ENCODE peak calls at places on chromosomes 1 and 21, in four cellular contexts. One of them, this sample, is unnamed.

GRCh38 chr1:26530898-26531598 is 1.5 kb downstream of the RPS6KA1 start:
- DNase-seq in K562: peak; percentile 83
- DNase-seq in GM12878: no peak
- DNase-seq in HepG2: peak; percentile 87
- DNase-seq in this sample: peak; percentile 62

GRCh38 chr1:78277253-78277652 is 213.5 kb upstream of the PTGFR start:
- DNase-seq in GM12878: no peak
- DNase-seq in K562: no peak
- DNase-seq in HepG2: no peak
- DNase-seq in this sample: no peak

GRCh38 chr1:225750420-225750819 is 27.2 kb upstream of the SRP9 start:
- DNase-seq in K562: no peak
- DNase-seq in GM12878: no peak
- DNase-seq in HepG2: no peak
- DNase-seq in this sample: no peak

GRCh38 chr21:30924171-30924680 is 42.8 kb upstream of the KRTAP11-1 start:
- DNase-seq in K562: no peak
- DNase-seq in HepG2: no peak
- DNase-seq in GM12878: no peak
- DNase-seq in this sample: no peak

GRCh38 chr1:15075812-15076211 is 77.7 kb upstream of the TMEM51 start:
- DNase-seq in HepG2: no peak
- DNase-seq in GM12878: no peak
- DNase-seq in K562: no peak
- DNase-seq in this sample: no peak

GRCh38 chr1:243421784-243422183 is 165.9 kb downstream of the SDCCAG8 start:
- DNase-seq in GM12878: no peak
- DNase-seq in K562: no peak
- DNase-seq in HepG2: no peak
- DNase-seq in this sample: peak; percentile 49

GRCh38 chr1:46246548-46247432 is 773 bp upstream of the RAD54L start:
- DNase-seq in HepG2: no peak
- DNase-seq in GM12878: no peak
- DNase-seq in K562: peak; percentile 69
- DNase-seq in this sample: peak; percentile 46

GRCh38 chr1:34800214-34800613 is 7.4 kb downstream of the GJA4 start:
- DNase-seq in K562: no peak
- DNase-seq in HepG2: no peak
- DNase-seq in GM12878: peak; percentile 27
- DNase-seq in this sample: no peak

GRCh38 chr1:163071381-163072255 is 2.5 kb downstream of the RGS4 start:
- DNase-seq in K562: peak; percentile 61
- DNase-seq in GM12878: no peak
- DNase-seq in HepG2: peak; percentile 30
- DNase-seq in this sample: peak; percentile 76

GRCh38 chr1:234607091-234608025 is 2.6 kb downstream of the IRF2BP2 start:
- DNase-seq in HepG2: peak; percentile 64
- DNase-seq in K562: no peak
- DNase-seq in GM12878: no peak
- DNase-seq in this sample: no peak

GRCh38 chr1:156319664-156320063 is 18.4 kb downstream of the CCT3 start:
- DNase-seq in HepG2: peak; percentile 25
- DNase-seq in K562: no peak
- DNase-seq in GM12878: no peak
- DNase-seq in this sample: no peak

DNA sequence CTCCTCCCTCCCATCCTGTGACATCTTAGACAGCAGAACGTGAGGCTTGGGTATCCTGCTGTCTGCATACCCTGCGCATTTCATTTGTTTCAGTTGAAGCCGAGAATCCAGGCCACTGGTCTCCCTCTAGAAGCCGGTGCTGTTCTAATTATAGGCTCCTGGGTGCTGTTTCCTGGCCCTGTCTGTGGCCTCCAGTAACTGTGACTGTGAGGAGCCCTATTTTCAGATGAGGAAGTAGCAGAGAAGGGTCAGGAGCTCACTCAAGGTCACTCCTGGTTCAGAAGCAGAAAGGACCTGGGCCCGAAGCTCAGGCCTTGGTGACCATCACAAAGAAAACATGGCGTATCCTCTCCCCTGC is 24.0 kb downstream of the COQ8A start:
- DNase-seq in GM12878: no peak
- DNase-seq in HepG2: no peak
- DNase-seq in K562: no peak
- DNase-seq in this sample: no peak
- TF ChIP-seq BHLHE40 in GM12878: no peak
- TF ChIP-seq BHLHE40 in HepG2: no peak
- TF ChIP-seq BHLHE40 in K562: no peak
- TF ChIP-seq BHLHE40 in this sample: no peak

GRCh38 chr1:161478985-161479384 is 26.3 kb upstream of the FCGR2A start:
- DNase-seq in K562: no peak
- DNase-seq in HepG2: no peak
- DNase-seq in GM12878: no peak
- DNase-seq in this sample: no peak

GRCh38 chr1:161473363-161473762 is 31.9 kb upstream of the FCGR2A start:
- DNase-seq in GM12878: no peak
- DNase-seq in K562: no peak
- DNase-seq in HepG2: peak; percentile 27
- DNase-seq in this sample: no peak
- TF ChIP-seq SP1 in GM12878: no peak
- TF ChIP-seq SP1 in K562: no peak
- TF ChIP-seq SP1 in HepG2: no peak
- TF ChIP-seq SP1 in this sample: no peak

DNA sequence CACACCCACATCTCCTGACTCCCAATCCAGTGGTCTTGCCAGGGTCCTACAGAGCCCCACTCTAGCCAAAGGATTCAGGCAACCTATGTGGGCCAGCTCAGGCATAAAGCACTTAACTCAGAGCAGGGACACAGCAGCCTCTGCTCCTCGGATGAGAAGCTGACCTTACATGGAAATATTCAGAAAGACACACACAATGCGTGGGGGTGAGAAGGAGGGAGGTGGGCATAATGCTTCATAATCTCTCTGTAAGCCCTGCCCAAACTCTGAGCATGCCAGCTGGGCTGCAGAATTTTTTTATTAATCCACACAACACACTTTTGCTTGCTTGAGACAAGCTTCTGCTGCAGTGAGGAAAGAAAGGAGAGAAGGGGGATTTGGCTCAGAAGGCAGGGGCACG is 21.6 kb downstream of the KCND3 start:
- DNase-seq in HepG2: no peak
- DNase-seq in GM12878: no peak
- DNase-seq in K562: no peak
- DNase-seq in this sample: no peak
- TF ChIP-seq BHLHE40 in HepG2: no peak
- TF ChIP-seq BHLHE40 in GM12878: no peak
- TF ChIP-seq BHLHE40 in K562: no peak
- TF ChIP-seq BHLHE40 in this sample: no peak

GRCh38 chr1:16187748-16188401 is 24.6 kb downstream of the ARHGEF19 start:
- DNase-seq in K562: peak; percentile 95
- DNase-seq in HepG2: peak; percentile 52
- DNase-seq in GM12878: no peak
- DNase-seq in this sample: peak; percentile 86
- TF ChIP-seq SP1 in K562: peak; percentile 67
- TF ChIP-seq SP1 in HepG2: no peak
- TF ChIP-seq SP1 in GM12878: no peak
- TF ChIP-seq SP1 in this sample: no peak

GRCh38 chr1:184770176-184770575 is 15.5 kb upstream of the EDEM3 start:
- DNase-seq in GM12878: no peak
- DNase-seq in K562: no peak
- DNase-seq in HepG2: no peak
- DNase-seq in this sample: no peak

GRCh38 chr1:184773762-184774320 is 19.2 kb upstream of the EDEM3 start:
- DNase-seq in HepG2: no peak
- DNase-seq in GM12878: no peak
- DNase-seq in K562: no peak
- DNase-seq in this sample: no peak

GRCh38 chr1:184768467-184768866 is 13.8 kb upstream of the EDEM3 start:
- DNase-seq in GM12878: no peak
- DNase-seq in K562: peak; percentile 45
- DNase-seq in HepG2: no peak
- DNase-seq in this sample: no peak

GRCh38 chr1:184769241-184769640 is 14.6 kb upstream of the EDEM3 start:
- DNase-seq in K562: no peak
- DNase-seq in GM12878: no peak
- DNase-seq in HepG2: no peak
- DNase-seq in this sample: no peak

DNA sequence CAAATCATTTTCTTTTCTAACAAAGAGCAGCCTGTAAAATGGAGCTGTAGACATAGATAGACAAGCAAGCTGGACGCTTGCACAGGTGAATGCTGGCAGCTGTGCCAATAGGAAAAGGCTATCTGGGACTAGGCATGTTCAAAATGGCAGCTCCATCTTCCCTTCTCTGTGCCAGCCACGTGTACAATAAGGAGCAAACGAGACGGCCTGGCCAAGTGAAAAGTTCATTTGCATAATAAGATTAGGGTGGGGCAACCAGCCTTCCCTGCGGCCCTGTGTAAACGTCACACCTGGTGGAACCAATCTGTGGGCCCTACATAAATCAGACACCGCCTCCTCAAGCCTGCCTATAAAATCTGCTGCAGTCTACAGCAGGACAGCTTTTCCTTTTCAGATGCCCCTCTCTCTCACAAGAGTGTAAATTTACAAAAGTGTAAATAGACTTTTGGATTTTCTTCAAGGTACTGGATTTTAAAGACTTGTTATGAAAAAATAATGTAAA is 16.6 kb upstream of the EDEM3 start:
- DNase-seq in K562: peak; percentile 33
- DNase-seq in GM12878: no peak
- DNase-seq in HepG2: no peak
- DNase-seq in this sample: peak; percentile 45
- TF ChIP-seq BHLHE40 in K562: peak; percentile 29
- TF ChIP-seq BHLHE40 in GM12878: no peak
- TF ChIP-seq BHLHE40 in HepG2: no peak
- TF ChIP-seq BHLHE40 in this sample: no peak

GRCh38 chr1:18900303-18900841 is 2.0 kb downstream of the ALDH4A1 start:
- DNase-seq in GM12878: no peak
- DNase-seq in K562: no peak
- DNase-seq in HepG2: peak; percentile 94
- DNase-seq in this sample: no peak

GRCh38 chr1:18901952-18902522 is 318 bp downstream of the ALDH4A1 start:
- DNase-seq in K562: no peak
- DNase-seq in GM12878: no peak
- DNase-seq in HepG2: no peak
- DNase-seq in this sample: peak; percentile 25

GRCh38 chr1:18902523-18903312 is at the start of gene ALDH4A1:
- DNase-seq in GM12878: peak; percentile 90
- DNase-seq in K562: peak; percentile 98
- DNase-seq in HepG2: peak; percentile 98
- DNase-seq in this sample: peak; percentile 97

GRCh38 chr1:18899363-18900049 is 2.8 kb downstream of the ALDH4A1 start:
- DNase-seq in GM12878: no peak
- DNase-seq in K562: no peak
- DNase-seq in HepG2: peak; percentile 33
- DNase-seq in this sample: no peak

GRCh38 chr1:18901147-18901951 is 1.0 kb downstream of the ALDH4A1 start:
- DNase-seq in HepG2: peak; percentile 91
- DNase-seq in K562: no peak
- DNase-seq in GM12878: no peak
- DNase-seq in this sample: no peak
- TF ChIP-seq SP1 in HepG2: no peak
- TF ChIP-seq SP1 in K562: no peak
- TF ChIP-seq SP1 in GM12878: no peak
- TF ChIP-seq SP1 in this sample: no peak

GRCh38 chr1:110387048-110387748 is 3.6 kb downstream of the SLC16A4 start:
- DNase-seq in HepG2: no peak
- DNase-seq in GM12878: no peak
- DNase-seq in K562: no peak
- DNase-seq in this sample: no peak

GRCh38 chr1:110393286-110393685 is 2.5 kb upstream of the SLC16A4 start:
- DNase-seq in K562: no peak
- DNase-seq in HepG2: no peak
- DNase-seq in GM12878: no peak
- DNase-seq in this sample: no peak

GRCh38 chr1:110390096-110390495 is 730 bp downstream of the SLC16A4 start:
- DNase-seq in K562: peak; percentile 49
- DNase-seq in HepG2: no peak
- DNase-seq in GM12878: no peak
- DNase-seq in this sample: peak; percentile 67

GRCh38 chr1:110393691-110394564 is 3.1 kb upstream of the SLC16A4 start:
- DNase-seq in HepG2: peak; percentile 47
- DNase-seq in K562: no peak
- DNase-seq in GM12878: no peak
- DNase-seq in this sample: no peak

DNA sequence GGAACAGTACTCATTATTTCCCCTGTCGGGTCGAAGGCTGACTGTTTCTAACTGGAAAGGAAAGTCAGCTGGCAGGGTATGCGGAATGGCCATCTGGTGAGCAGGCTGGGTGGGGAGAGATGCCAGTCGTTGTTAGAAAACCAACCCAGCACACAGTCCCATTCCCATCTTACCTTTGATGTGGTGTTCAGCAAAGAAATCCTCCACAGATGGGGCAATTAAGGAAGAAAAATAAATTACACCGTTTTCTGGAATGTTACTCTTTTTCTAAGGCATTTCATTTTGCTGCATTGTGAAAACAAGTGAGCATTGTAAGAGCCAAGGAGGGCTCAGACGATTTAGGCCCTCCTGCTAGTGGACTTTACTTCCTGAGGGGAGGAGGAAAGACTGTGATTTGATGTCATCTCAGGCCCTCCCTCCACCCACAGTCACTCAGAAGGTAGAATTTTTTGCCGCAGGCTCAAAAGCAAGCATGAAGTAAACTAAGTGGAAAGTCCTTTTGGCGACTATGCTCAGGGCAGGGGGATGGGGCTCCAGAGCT is at the start of gene SLC16A4:
- DNase-seq in GM12878: no peak
- DNase-seq in HepG2: peak; percentile 76
- DNase-seq in K562: no peak
- DNase-seq in this sample: peak; percentile 39
- TF ChIP-seq BHLHE40 in GM12878: no peak
- TF ChIP-seq BHLHE40 in HepG2: no peak
- TF ChIP-seq BHLHE40 in K562: no peak
- TF ChIP-seq BHLHE40 in this sample: no peak

GRCh38 chr1:87872189-87872588 is 543.5 kb downstream of the LMO4 start:
- DNase-seq in GM12878: no peak
- DNase-seq in K562: no peak
- DNase-seq in HepG2: no peak
- DNase-seq in this sample: no peak

GRCh38 chr1:87867631-87868030 is 539.0 kb downstream of the LMO4 start:
- DNase-seq in GM12878: no peak
- DNase-seq in K562: no peak
- DNase-seq in HepG2: no peak
- DNase-seq in this sample: no peak

GRCh38 chr1:87866416-87866815 is 537.7 kb downstream of the LMO4 start:
- DNase-seq in K562: no peak
- DNase-seq in GM12878: no peak
- DNase-seq in HepG2: no peak
- DNase-seq in this sample: no peak

GRCh38 chr1:87872692-87873091 is 544.0 kb downstream of the LMO4 start:
- DNase-seq in K562: no peak
- DNase-seq in GM12878: no peak
- DNase-seq in HepG2: no peak
- DNase-seq in this sample: no peak

DNA sequence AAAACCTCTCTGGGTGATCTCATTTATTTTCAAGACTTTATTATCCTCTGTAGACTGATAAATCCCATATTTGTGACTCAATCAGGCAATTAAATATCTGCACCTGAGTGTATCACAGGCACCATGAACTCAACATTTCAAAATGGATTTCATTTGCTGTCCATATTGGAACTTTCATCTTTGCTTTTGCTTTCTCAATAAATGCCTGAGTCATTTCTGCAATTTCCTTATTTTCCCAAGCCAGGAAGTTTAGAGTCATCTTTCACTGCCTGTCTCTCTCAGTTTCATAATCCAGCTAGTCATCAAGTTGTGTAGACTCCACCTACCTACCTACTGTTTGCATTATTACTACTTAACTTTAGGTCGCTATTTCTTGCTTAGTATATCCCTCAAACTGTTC is 540.9 kb downstream of the LMO4 start:
- DNase-seq in HepG2: peak; percentile 1
- DNase-seq in GM12878: no peak
- DNase-seq in K562: no peak
- DNase-seq in this sample: no peak
- TF ChIP-seq SP1 in HepG2: no peak
- TF ChIP-seq SP1 in GM12878: no peak
- TF ChIP-seq SP1 in K562: no peak
- TF ChIP-seq SP1 in this sample: no peak

This sample was measured in HEK293T.